ENCODE peak calls at places on chromosomes 4 and X, in nine cellular contexts. One of them, this sample, is unnamed.
A peak's percentile ranks its signal among the peaks of the same experiment; 100 is the strongest.

GRCh38 chrX:19695884-19696283 is 180.6 kb upstream of the MAP3K15 start:
- DNase-seq in pancreas: no peak
- DNase-seq in T-cell: no peak
- DNase-seq in NCI-H748 treated with DMSO at 0.1 percent for 48 hours: no peak
- DNase-seq in stimulated activated CD4-positive, alpha-beta T cell treated with anti-CD3 and anti-CD28 coated beads, TNF-alpha, amount 100 ng/mL, for 4 hours: no peak
- DNase-seq in C1 segment of cervical spinal cord: no peak
- DNase-seq in DMS53: no peak
- DNase-seq in HAP-1: no peak
- DNase-seq in glomerular endothelial cell: no peak
- DNase-seq in this sample: no peak

GRCh38 chrX:118974908-118975671 is 672 bp downstream of the LONRF3 start:
- DNase-seq in glomerular endothelial cell: no peak
- DNase-seq in HAP-1: peak; percentile 12
- DNase-seq in T-cell: no peak
- DNase-seq in pancreas: peak; percentile 77
- DNase-seq in NCI-H748 treated with DMSO at 0.1 percent for 48 hours: peak; percentile 48
- DNase-seq in stimulated activated CD4-positive, alpha-beta T cell treated with anti-CD3 and anti-CD28 coated beads, TNF-alpha, amount 100 ng/mL, for 4 hours: no peak
- DNase-seq in DMS53: peak; percentile 89
- DNase-seq in C1 segment of cervical spinal cord: no peak
- DNase-seq in this sample: no peak

GRCh38 chr4:54660591-54660990 is 2.8 kb downstream of the KIT start:
- DNase-seq in pancreas: no peak
- DNase-seq in NCI-H748 treated with DMSO at 0.1 percent for 48 hours: no peak
- DNase-seq in glomerular endothelial cell: no peak
- DNase-seq in C1 segment of cervical spinal cord: no peak
- DNase-seq in DMS53: no peak
- DNase-seq in HAP-1: no peak
- DNase-seq in T-cell: no peak
- DNase-seq in stimulated activated CD4-positive, alpha-beta T cell treated with anti-CD3 and anti-CD28 coated beads, TNF-alpha, amount 100 ng/mL, for 4 hours: no peak
- DNase-seq in this sample: no peak

GRCh38 chrX:76433219-76433618 is 5.7 kb downstream of the MAGEE1 start:
- DNase-seq in pancreas: no peak
- DNase-seq in C1 segment of cervical spinal cord: no peak
- DNase-seq in NCI-H748 treated with DMSO at 0.1 percent for 48 hours: no peak
- DNase-seq in HAP-1: no peak
- DNase-seq in glomerular endothelial cell: no peak
- DNase-seq in stimulated activated CD4-positive, alpha-beta T cell treated with anti-CD3 and anti-CD28 coated beads, TNF-alpha, amount 100 ng/mL, for 4 hours: no peak
- DNase-seq in T-cell: no peak
- DNase-seq in DMS53: peak; percentile 14
- DNase-seq in this sample: no peak

GRCh38 chrX:136260801-136261200 is 9.6 kb upstream of the MAP7D3 start:
- DNase-seq in NCI-H748 treated with DMSO at 0.1 percent for 48 hours: no peak
- DNase-seq in pancreas: no peak
- DNase-seq in C1 segment of cervical spinal cord: no peak
- DNase-seq in HAP-1: no peak
- DNase-seq in glomerular endothelial cell: no peak
- DNase-seq in stimulated activated CD4-positive, alpha-beta T cell treated with anti-CD3 and anti-CD28 coated beads, TNF-alpha, amount 100 ng/mL, for 4 hours: no peak
- DNase-seq in T-cell: no peak
- DNase-seq in DMS53: no peak
- DNase-seq in this sample: no peak

GRCh38 chr4:153295131-153295755 is 49.2 kb upstream of the MND1 start:
- DNase-seq in NCI-H748 treated with DMSO at 0.1 percent for 48 hours: no peak
- DNase-seq in T-cell: no peak
- DNase-seq in stimulated activated CD4-positive, alpha-beta T cell treated with anti-CD3 and anti-CD28 coated beads, TNF-alpha, amount 100 ng/mL, for 4 hours: no peak
- DNase-seq in pancreas: no peak
- DNase-seq in DMS53: peak; percentile 91
- DNase-seq in glomerular endothelial cell: no peak
- DNase-seq in HAP-1: no peak
- DNase-seq in C1 segment of cervical spinal cord: no peak
- DNase-seq in this sample: no peak

GRCh38 chr4:108700358-108700757 is 50.0 kb downstream of the OSTC start:
- DNase-seq in glomerular endothelial cell: no peak
- DNase-seq in HAP-1: no peak
- DNase-seq in pancreas: no peak
- DNase-seq in stimulated activated CD4-positive, alpha-beta T cell treated with anti-CD3 and anti-CD28 coated beads, TNF-alpha, amount 100 ng/mL, for 4 hours: no peak
- DNase-seq in T-cell: no peak
- DNase-seq in C1 segment of cervical spinal cord: no peak
- DNase-seq in NCI-H748 treated with DMSO at 0.1 percent for 48 hours: no peak
- DNase-seq in DMS53: no peak
- DNase-seq in this sample: no peak

GRCh38 chr4:139609647-139610046 is 53.6 kb upstream of the SETD7 start:
- DNase-seq in HAP-1: peak; percentile 79
- DNase-seq in T-cell: no peak
- DNase-seq in glomerular endothelial cell: no peak
- DNase-seq in stimulated activated CD4-positive, alpha-beta T cell treated with anti-CD3 and anti-CD28 coated beads, TNF-alpha, amount 100 ng/mL, for 4 hours: no peak
- DNase-seq in pancreas: no peak
- DNase-seq in C1 segment of cervical spinal cord: no peak
- DNase-seq in DMS53: peak; percentile 64
- DNase-seq in NCI-H748 treated with DMSO at 0.1 percent for 48 hours: no peak
- DNase-seq in this sample: no peak

GRCh38 chr4:86837651-86838050 is 11.5 kb downstream of the SLC10A6 start:
- DNase-seq in T-cell: no peak
- DNase-seq in DMS53: no peak
- DNase-seq in stimulated activated CD4-positive, alpha-beta T cell treated with anti-CD3 and anti-CD28 coated beads, TNF-alpha, amount 100 ng/mL, for 4 hours: no peak
- DNase-seq in HAP-1: no peak
- DNase-seq in NCI-H748 treated with DMSO at 0.1 percent for 48 hours: no peak
- DNase-seq in C1 segment of cervical spinal cord: no peak
- DNase-seq in pancreas: no peak
- DNase-seq in glomerular endothelial cell: no peak
- DNase-seq in this sample: no peak

GRCh38 chrX:126064901-126065541 is 101.1 kb downstream of the DCAF12L2 start:
- DNase-seq in pancreas: peak; percentile 42
- DNase-seq in NCI-H748 treated with DMSO at 0.1 percent for 48 hours: no peak
- DNase-seq in glomerular endothelial cell: no peak
- DNase-seq in DMS53: peak; percentile 57
- DNase-seq in HAP-1: no peak
- DNase-seq in stimulated activated CD4-positive, alpha-beta T cell treated with anti-CD3 and anti-CD28 coated beads, TNF-alpha, amount 100 ng/mL, for 4 hours: no peak
- DNase-seq in C1 segment of cervical spinal cord: no peak
- DNase-seq in T-cell: no peak
- DNase-seq in this sample: no peak

GRCh38 chr4:86769794-86770193 is 79.4 kb downstream of the SLC10A6 start:
- DNase-seq in C1 segment of cervical spinal cord: no peak
- DNase-seq in DMS53: no peak
- DNase-seq in stimulated activated CD4-positive, alpha-beta T cell treated with anti-CD3 and anti-CD28 coated beads, TNF-alpha, amount 100 ng/mL, for 4 hours: no peak
- DNase-seq in pancreas: no peak
- DNase-seq in NCI-H748 treated with DMSO at 0.1 percent for 48 hours: no peak
- DNase-seq in glomerular endothelial cell: no peak
- DNase-seq in HAP-1: no peak
- DNase-seq in T-cell: no peak
- DNase-seq in this sample: no peak

GRCh38 chrX:120456973-120457372 is 12.1 kb downstream of the LAMP2 start:
- DNase-seq in DMS53: no peak
- DNase-seq in stimulated activated CD4-positive, alpha-beta T cell treated with anti-CD3 and anti-CD28 coated beads, TNF-alpha, amount 100 ng/mL, for 4 hours: no peak
- DNase-seq in HAP-1: no peak
- DNase-seq in NCI-H748 treated with DMSO at 0.1 percent for 48 hours: no peak
- DNase-seq in C1 segment of cervical spinal cord: no peak
- DNase-seq in T-cell: no peak
- DNase-seq in glomerular endothelial cell: no peak
- DNase-seq in pancreas: no peak
- DNase-seq in this sample: no peak

GRCh38 chrX:119455264-119455663 is 13.0 kb upstream of the SLC25A5 start:
- DNase-seq in DMS53: peak; percentile 17
- DNase-seq in NCI-H748 treated with DMSO at 0.1 percent for 48 hours: no peak
- DNase-seq in T-cell: no peak
- DNase-seq in HAP-1: no peak
- DNase-seq in glomerular endothelial cell: no peak
- DNase-seq in C1 segment of cervical spinal cord: no peak
- DNase-seq in stimulated activated CD4-positive, alpha-beta T cell treated with anti-CD3 and anti-CD28 coated beads, TNF-alpha, amount 100 ng/mL, for 4 hours: no peak
- DNase-seq in pancreas: no peak
- DNase-seq in this sample: no peak

This sample was measured in occipital lobe.